ENCODE peak calls at places on chromosomes 2 and 18, in eight cellular contexts. I is uterus, N is colonic mucosa, M is endodermal cell, P is sigmoid colon, W is HFF-Myc, R is stomach, U is cardiac fibroblast. V is an unnamed sample.

GRCh38 chr18:65737346-65737745 is 13.5 kb upstream of the CDH7 start:
- DNase-seq in N (no peak), P (no peak), I (no peak), R (no peak), U (no peak), W (no peak), M (no peak), V (no peak)

GRCh38 chr2:209663149-209663548 is 108.5 kb upstream of the UNC80 start:
- DNase-seq in U (peak; percentile 58), M (no peak), W (no peak), N (no peak), P (no peak), R (no peak), I (no peak), V (no peak)

GRCh38 chr2:238286551-238286950 is 1.9 kb downstream of the PER2 start:
- DNase-seq in I (peak; percentile 70), M (no peak), W (peak; percentile 51), P (peak; percentile 93), R (peak; percentile 85), U (peak; percentile 94), N (peak; percentile 72), V (peak; percentile 33)

GRCh38 chr2:218876562-218877219 is 4.0 kb upstream of the WNT10A start:
- DNase-seq in M (peak; percentile 96), R (peak; percentile 75), W (no peak), N (peak; percentile 67), U (peak; percentile 78), I (peak; percentile 58), P (peak; percentile 78), V (peak; percentile 60)

GRCh38 chr2:62038980-62039771 is 133.7 kb downstream of the COMMD1 start:
- DNase-seq in W (peak; percentile 12), U (peak; percentile 70), P (no peak), N (no peak), M (no peak), I (no peak), R (no peak), V (no peak)

GRCh38 chr2:108945969-108946368 is 43.1 kb downstream of the EDAR start:
- DNase-seq in U (no peak), W (no peak), M (no peak), P (no peak), I (no peak), R (no peak), N (no peak), V (no peak)

GRCh38 chr2:9594361-9595063 is 36.3 kb downstream of the YWHAQ start:
- DNase-seq in N (no peak), I (no peak), W (no peak), U (peak; percentile 95), M (no peak), P (peak; percentile 75), R (no peak), V (peak; percentile 90)

GRCh38 chr2:109339519-109339991 is 210.6 kb downstream of the SH3RF3 start:
- DNase-seq in U (peak; percentile 67), P (no peak), I (no peak), R (no peak), W (no peak), N (no peak), M (no peak), V (peak; percentile 87)

GRCh38 chr2:152826880-152827279 is 108.5 kb downstream of the ARL6IP6 start:
- DNase-seq in I (no peak), W (no peak), M (no peak), N (no peak), U (peak; percentile 48), R (no peak), P (no peak), V (no peak)

GRCh38 chr2:172885996-172886395 is 150.4 kb downstream of the RAPGEF4 start:
- DNase-seq in N (no peak), R (no peak), P (no peak), I (no peak), W (no peak), M (no peak), U (no peak), V (no peak)

GRCh38 chr18:9380571-9381390 is 46.2 kb downstream of the TWSG1 start:
- DNase-seq in I (no peak), R (no peak), U (peak; percentile 30), N (no peak), M (no peak), P (no peak), W (peak; percentile 2), V (no peak)

GRCh38 chr2:50556934-50557575 is 474.9 kb downstream of the NRXN1 start:
- DNase-seq in W (no peak), R (no peak), P (no peak), M (no peak), I (no peak), N (no peak), U (peak; percentile 54), V (no peak)

GRCh38 chr18:33440384-33441043 is at the start of gene CCDC178:
- DNase-seq in N (no peak), M (peak; percentile 89), I (peak; percentile 20), U (no peak), W (no peak), R (peak; percentile 40), P (peak; percentile 58), V (no peak)

GRCh38 chr2:80519699-80520291 is 215.2 kb upstream of the LRRTM1 start:
- DNase-seq in P (no peak), R (no peak), N (no peak), U (no peak), I (no peak), W (no peak), M (no peak), V (no peak)

GRCh38 chr18:59646946-59647307 is 50.3 kb downstream of the CCBE1 start:
- DNase-seq in U (peak; percentile 33), P (no peak), M (no peak), R (no peak), N (no peak), I (no peak), W (no peak), V (no peak)

DNA sequence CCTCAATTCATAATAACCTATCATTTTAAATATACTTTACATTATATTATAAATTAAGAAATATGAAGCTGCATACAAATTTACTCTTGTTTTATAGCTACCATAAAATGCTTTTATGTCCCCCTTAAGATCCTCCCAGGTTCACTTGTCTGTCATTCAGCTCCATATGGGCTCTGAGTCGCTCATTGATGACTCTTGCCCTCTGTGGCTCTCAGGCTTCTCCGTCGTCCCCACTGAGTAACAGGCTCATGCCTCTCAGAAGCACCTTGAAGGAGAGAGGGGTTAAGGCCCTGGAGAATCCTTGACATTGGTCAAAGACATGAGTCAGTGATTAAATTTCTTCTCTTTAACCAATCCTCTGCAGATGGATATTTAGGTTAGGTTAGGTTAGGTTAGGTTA is 6.2 kb upstream of the MCM6 start:
- DNase-seq in U (no peak), M (no peak), I (no peak), R (no peak), W (no peak), N (no peak), P (no peak), V (no peak)
- H3K4me3 ChIP-seq in U (no peak overlapping the region), M (no peak overlapping the region), I (no peak overlapping the region), R (no peak overlapping the region), W (no peak overlapping the region), N (no peak overlapping the region), P (no peak overlapping the region), V (no peak overlapping the region)

GRCh38 chr2:73897934-73898333 is 5.1 kb downstream of the ACTG2 start:
- DNase-seq in R (no peak), W (no peak), I (no peak), U (no peak), P (peak; percentile 87), N (no peak), M (no peak), V (no peak)

GRCh38 chr2:73894877-73895276 is 2.1 kb downstream of the ACTG2 start:
- DNase-seq in R (no peak), M (no peak), P (peak; percentile 82), W (no peak), I (no peak), U (no peak), N (no peak), V (no peak)

GRCh38 chr2:73895473-73895872 is 2.7 kb downstream of the ACTG2 start:
- DNase-seq in U (no peak), M (no peak), W (no peak), I (no peak), P (no peak), R (no peak), N (no peak), V (no peak)

GRCh38 chr2:73897240-73897583 is 4.4 kb downstream of the ACTG2 start:
- DNase-seq in I (no peak), W (no peak), M (no peak), P (peak; percentile 68), R (no peak), N (no peak), U (no peak), V (no peak)

DNA sequence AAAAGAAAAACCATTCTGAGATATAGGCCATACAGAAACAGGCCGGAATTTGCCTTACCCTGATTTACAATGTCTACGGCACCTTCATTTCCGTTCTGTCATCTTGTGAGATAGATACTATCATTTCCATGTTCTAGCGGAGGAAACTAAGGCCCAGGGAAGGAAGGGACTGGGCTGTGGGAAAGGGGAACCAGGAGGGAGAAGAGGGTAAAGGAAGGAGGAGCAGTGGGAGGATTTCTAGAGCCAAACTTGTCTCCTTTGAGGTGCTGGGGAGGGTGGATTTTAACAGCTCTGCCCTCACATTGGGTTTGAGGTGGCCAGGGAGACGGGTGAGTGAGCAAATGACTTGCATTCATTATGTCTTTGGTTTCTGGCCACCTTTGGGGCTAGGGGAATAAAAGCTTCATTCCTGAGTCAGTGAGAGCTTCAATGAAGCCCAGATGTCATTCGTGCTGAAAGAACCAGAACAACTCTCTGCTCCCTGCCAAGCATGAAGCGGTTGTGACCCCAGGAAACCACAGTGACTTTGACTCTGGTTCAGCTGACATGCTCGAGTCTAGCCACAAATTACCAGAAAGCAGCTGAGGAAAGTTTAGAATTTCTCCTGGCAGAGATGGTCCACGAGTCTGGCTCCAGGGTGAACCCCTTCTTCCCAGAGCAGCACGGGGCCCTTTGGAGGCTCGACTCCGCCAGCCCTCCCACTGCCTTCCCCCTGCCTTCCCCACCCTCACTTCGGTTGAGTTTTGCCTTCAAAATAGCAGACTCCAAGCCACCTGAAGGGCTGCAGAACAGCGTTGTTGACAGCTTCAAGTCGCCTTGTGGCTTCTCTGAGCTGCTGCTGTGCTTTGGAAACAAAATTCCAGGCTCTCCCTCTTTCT is 3.8 kb downstream of the ACTG2 start:
- DNase-seq in M (no peak), W (peak; percentile 85), N (no peak), U (peak; percentile 74), P (peak; percentile 59), R (no peak), I (no peak), V (no peak)
- H3K4me3 ChIP-seq in M (no peak overlapping the region), W (no peak overlapping the region), N (peak overlapping the region; percentile 7), U (no peak overlapping the region), P (peak overlapping the region; percentile 75), R (peak overlapping the region; percentile 30), I (peak overlapping the region; percentile 35), V (no peak overlapping the region)

DNA sequence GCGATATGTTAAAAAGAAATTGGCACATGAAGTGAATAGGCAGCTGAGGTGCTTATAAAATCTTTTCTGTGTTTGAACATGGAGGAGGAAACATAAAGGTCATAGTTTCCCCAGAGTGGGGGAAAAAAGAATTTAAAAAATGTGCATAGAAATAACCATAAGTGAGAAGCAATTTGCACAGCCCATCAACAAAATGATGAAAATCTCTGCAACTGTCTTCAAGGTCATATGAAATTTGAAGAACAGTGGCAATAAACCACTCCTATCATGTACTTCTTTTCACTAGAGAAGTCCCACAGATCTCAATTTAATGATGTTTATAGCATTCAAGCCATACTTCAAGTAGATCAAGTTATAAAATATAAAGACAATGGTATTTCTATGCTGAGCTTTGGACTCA is 46.7 kb upstream of the ZNF804A start:
- DNase-seq in M (no peak), P (no peak), N (no peak), R (no peak), W (no peak), I (no peak), U (no peak), V (no peak)
- H3K4me3 ChIP-seq in M (no peak overlapping the region), P (no peak overlapping the region), N (no peak overlapping the region), R (no peak overlapping the region), W (no peak overlapping the region), I (no peak overlapping the region), U (no peak overlapping the region), V (no peak overlapping the region)

GRCh38 chr2:20423376-20423775 is 23.5 kb upstream of the RHOB start:
- DNase-seq in R (no peak), U (no peak), W (no peak), N (no peak), P (no peak), M (no peak), I (no peak), V (no peak)
- H3K4me3 ChIP-seq in R (no peak overlapping the region), U (no peak overlapping the region), W (no peak overlapping the region), N (no peak overlapping the region), P (no peak overlapping the region), M (no peak overlapping the region), I (no peak overlapping the region), V (no peak overlapping the region)

V was measured in SJSA1.